ENCODE peak calls at places on chromosomes 5 and 9, in ten cellular contexts. A is NCI-H2029; Q is stimulated activated CD4-positive, alpha-beta T cell treated with anti-CD3 and anti-CD28 coated beads, Interleukin-15, amount 100 ng/mL, for 24 hours; P is hepatic stellate cell; D is colonic mucosa; H is NCI-H1694; B is T-helper 9 cell; V is cardiac septum; E is memory B cell; M is substantia nigra. Z is an unnamed sample.

GRCh38 chr5:135567661-135568060 is 11.1 kb downstream of the CXCL14 start:
- DNase-seq in A (no peak), Q (no peak), P (peak; percentile 24), D (no peak), H (no peak), B (no peak), V (peak; percentile 41), E (no peak), M (no peak), Z (no peak)

GRCh38 chr5:130715541-130715940 is 449.5 kb downstream of the HINT1 start:
- DNase-seq in A (no peak), Q (no peak), P (no peak), D (no peak), H (no peak), B (no peak), V (no peak), E (no peak), M (no peak), Z (no peak)

GRCh38 chr5:158234323-158235158 is 375.6 kb upstream of the CLINT1 start:
- DNase-seq in A (no peak), Q (no peak), P (no peak), D (no peak), H (no peak), B (no peak), V (no peak), E (no peak), M (no peak), Z (no peak)

GRCh38 chr5:118592678-118593328 is 395.5 kb downstream of the DTWD2 start:
- DNase-seq in A (no peak), Q (no peak), P (no peak), D (no peak), H (no peak), B (no peak), V (no peak), E (no peak), M (no peak), Z (no peak)

GRCh38 chr5:43411489-43411888 is 702 bp downstream of the CCL28 start:
- DNase-seq in A (no peak), Q (no peak), P (no peak), D (peak; percentile 54), H (no peak), B (no peak), V (no peak), E (no peak), M (no peak), Z (no peak)

GRCh38 chr5:150653145-150653761 is 7.8 kb upstream of the MYOZ3 start:
- DNase-seq in A (no peak), Q (no peak), P (peak; percentile 63), D (no peak), H (no peak), B (no peak), V (no peak), E (no peak), M (no peak), Z (no peak)

GRCh38 chr9:137275203-137275936 is 2.2 kb upstream of the TOR4A start:
- DNase-seq in A (no peak), Q (no peak), P (no peak), D (no peak), H (no peak), B (no peak), V (no peak), E (no peak), M (no peak), Z (no peak)

GRCh38 chr9:18632624-18633407 is 158.9 kb downstream of the ADAMTSL1 start:
- DNase-seq in A (no peak), Q (no peak), P (peak; percentile 48), D (no peak), H (no peak), B (no peak), V (no peak), E (no peak), M (no peak), Z (no peak)

GRCh38 chr5:165906879-165907278 is 2384.6 kb upstream of the WWC1 start:
- DNase-seq in A (no peak), Q (no peak), P (no peak), D (no peak), H (no peak), B (no peak), V (no peak), E (no peak), M (no peak), Z (no peak)

GRCh38 chr9:126127591-126127990 is 199.0 kb upstream of the MVB12B start:
- DNase-seq in A (no peak), Q (no peak), P (no peak), D (no peak), H (no peak), B (no peak), V (peak; percentile 56), E (peak; percentile 8), M (no peak), Z (no peak)

GRCh38 chr9:77403244-77403643 is 225.9 kb downstream of the VPS13A start:
- DNase-seq in A (no peak), Q (no peak), P (no peak), D (no peak), H (no peak), B (no peak), V (no peak), E (no peak), M (no peak), Z (no peak)